ENCODE peak calls at places on chromosomes 4 and X, in four cellular contexts. L is uterus, Q is RWPE2, R is NB4. Z is an unnamed sample.

GRCh38 chr4:123826896-123827295 is 430.3 kb downstream of the SPRY1 start:
- DNase-seq in L (no peak), Q (no peak), R (no peak), Z (peak)

GRCh38 chr4:82591592-82591991 is 29.8 kb upstream of the TMEM150C start:
- DNase-seq in L (no peak), Q (no peak), R (no peak), Z (no peak)

GRCh38 chr4:97911236-97911906 is 231.9 kb downstream of the STPG2 start:
- DNase-seq in L (no peak), Q (peak), R (no peak), Z (no peak)

GRCh38 chr4:105624530-105624929 is 72.1 kb downstream of the ARHGEF38 start:
- DNase-seq in L (peak), Q (no peak), R (no peak), Z (peak)

GRCh38 chrX:9267415-9267814 is 197.4 kb upstream of the TBL1X start:
- DNase-seq in L (no peak), Q (no peak), R (no peak), Z (no peak)

GRCh38 chr4:95417531-95417930 is 131.2 kb downstream of the UNC5C start:
- DNase-seq in L (no peak), Q (no peak), R (no peak), Z (no peak)

GRCh38 chrX:107684956-107685385 is 56.7 kb downstream of the PRPS1 start:
- DNase-seq in L (peak), Q (peak), R (peak), Z (peak)

GRCh38 chrX:123361371-123361770 is 177.3 kb downstream of the GRIA3 start:
- DNase-seq in L (no peak), Q (no peak), R (no peak), Z (no peak)

GRCh38 chrX:23805379-23805778 is 22.4 kb downstream of the SAT1 start:
- DNase-seq in L (no peak), Q (no peak), R (no peak), Z (no peak)

GRCh38 chrX:137999542-137999941 is 433.6 kb downstream of the ZIC3 start:
- DNase-seq in L (no peak), Q (no peak), R (no peak), Z (no peak)

GRCh38 chrX:83004012-83004411 is 504.1 kb upstream of the POU3F4 start:
- DNase-seq in L (no peak), Q (no peak), R (no peak), Z (no peak)

DNA sequence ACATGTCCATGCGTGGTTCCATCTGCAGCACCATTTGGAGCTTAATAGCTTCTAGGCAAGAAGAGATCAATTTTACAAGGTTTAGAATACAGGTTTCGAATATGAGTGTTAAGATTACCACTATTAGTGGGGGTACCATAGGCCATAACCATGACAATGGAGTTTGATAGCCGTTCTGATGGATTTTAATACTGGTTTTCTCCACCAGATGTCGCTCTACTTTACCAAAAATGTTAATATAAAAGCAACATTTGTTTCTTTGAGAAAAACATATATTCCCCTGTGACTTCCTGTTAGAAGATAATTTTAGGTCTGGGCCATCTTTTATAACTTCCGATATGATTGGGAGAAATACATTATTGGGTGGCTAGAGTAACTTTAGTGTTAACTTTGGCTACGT is 499.7 kb upstream of the POU3F4 start:
- DNase-seq in L (no peak), Q (no peak), R (peak), Z (no peak)
- TF ChIP-seq CTCF in L (no peak), Q (peak), R (no peak), Z (peak)

GRCh38 chr4:127810551-127810950 is 28.4 kb downstream of the HSPA4L start:
- DNase-seq in L (no peak), Q (no peak), R (no peak), Z (no peak)

DNA sequence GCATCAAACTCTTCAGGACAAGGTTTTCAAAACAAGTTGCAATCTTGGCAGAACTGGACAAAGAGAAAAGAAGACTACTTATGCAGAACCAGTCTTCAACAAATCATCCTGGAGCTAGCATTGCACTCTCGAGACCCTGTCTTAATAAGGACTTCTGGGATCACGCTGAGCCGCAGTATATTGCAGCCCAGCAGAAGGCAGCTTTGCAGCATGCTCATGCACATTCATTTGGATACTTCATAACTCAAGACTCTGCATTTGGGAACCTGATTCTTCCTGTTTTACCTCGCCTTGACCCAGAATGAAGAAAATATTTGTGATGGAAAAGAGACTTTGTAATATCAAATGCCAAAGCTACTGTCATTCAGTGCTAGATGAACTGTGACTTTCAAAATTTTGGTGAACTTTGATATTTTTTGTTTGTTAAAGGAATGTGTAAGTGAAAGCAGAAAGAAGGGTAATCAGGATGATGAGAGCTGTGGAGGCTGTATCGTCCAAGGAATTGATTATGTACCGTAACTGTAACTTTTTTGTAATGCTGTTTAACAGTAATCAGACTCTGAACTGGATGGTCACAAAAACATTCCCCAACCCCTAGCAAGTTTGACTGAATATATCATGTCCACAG is 27.2 kb downstream of the HSPA4L start:
- DNase-seq in L (no peak), Q (no peak), R (peak), Z (no peak)
- TF ChIP-seq CTCF in L (no peak), Q (no peak), R (no peak), Z (no peak)

GRCh38 chrX:48606091-48606490 is 8.8 kb downstream of the WDR13 start:
- DNase-seq in L (no peak), Q (no peak), R (no peak), Z (no peak)
- TF ChIP-seq CTCF in L (no peak), Q (no peak), R (no peak), Z (no peak)

DNA sequence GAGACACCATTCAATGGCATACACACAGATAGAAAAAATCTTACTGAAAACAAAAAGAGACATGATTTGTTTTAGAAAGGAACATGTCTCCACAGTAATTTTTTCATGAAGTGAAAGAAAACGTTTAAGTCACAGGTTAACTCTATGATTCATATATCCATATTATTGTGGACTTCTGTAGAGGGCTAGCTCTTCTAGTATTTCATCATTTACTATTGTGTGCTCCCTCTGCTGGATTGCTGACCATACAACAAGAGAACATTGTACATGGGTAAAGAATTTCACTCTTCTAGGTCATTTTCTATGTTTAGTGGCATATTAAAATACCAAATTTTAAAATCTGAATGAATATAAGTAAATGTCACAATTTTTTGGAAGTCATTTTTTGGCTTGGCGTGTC is 91.8 kb upstream of the POU3F4 start:
- DNase-seq in L (no peak), Q (no peak), R (peak), Z (no peak)
- TF ChIP-seq CTCF in L (no peak), Q (peak), R (peak), Z (peak)

DNA sequence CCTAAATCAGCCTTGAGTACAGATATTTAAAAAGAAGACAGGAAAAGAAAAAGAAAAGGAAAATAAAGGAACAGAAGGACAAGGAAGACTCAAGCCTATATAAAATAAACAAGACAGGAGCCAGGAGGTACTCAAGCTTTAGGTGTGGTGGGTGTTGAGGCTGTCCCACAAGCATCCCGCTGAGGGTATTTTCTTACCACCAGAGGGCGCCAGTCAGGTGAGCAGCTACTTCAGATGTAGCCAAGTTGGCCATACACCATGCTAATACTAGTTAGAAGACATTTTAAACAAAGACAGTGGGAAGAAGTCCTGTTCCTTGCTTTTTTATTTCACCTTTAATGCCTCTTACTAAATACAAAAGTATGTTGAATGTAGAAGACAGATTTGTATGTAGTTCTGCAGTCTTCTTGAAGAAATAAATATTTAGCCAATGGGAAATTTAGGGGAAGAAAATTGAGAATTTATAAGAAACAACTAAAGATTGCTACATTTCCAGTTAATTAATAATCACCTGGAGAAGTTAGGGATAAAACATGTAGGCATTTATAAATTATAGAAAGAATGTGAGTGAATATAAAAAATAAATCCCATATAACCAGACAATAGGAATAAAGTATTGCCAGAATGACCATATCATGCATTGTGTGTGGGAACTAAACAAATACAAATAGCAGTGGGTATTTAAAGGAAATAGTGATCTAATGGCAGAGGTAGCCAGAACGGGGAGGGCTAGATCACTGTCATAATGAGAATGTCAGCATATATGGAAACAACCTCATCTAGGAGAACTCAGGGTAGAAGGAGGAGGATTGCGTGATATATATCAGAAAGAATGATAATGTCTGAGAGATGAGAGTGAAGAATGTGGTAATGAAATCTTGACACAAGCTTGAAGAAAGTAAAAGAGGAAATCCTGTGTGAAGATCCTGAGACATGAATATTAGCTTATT is 71.0 kb downstream of the MTHFD2L start:
- DNase-seq in L (peak), Q (no peak), R (peak), Z (peak)
- TF ChIP-seq CTCF in L (peak), Q (peak), R (peak), Z (peak)

GRCh38 chr4:70544279-70544870 is 26.0 kb downstream of the AMTN start:
- DNase-seq in L (no peak), Q (no peak), R (peak), Z (no peak)
- TF ChIP-seq CTCF in L (no peak), Q (peak), R (peak), Z (no peak)

GRCh38 chrX:43562372-43562771 is 93.7 kb upstream of the MAOA start:
- DNase-seq in L (no peak), Q (no peak), R (no peak), Z (no peak)

GRCh38 chrX:43559643-43560042 is 96.5 kb upstream of the MAOA start:
- DNase-seq in L (peak), Q (no peak), R (peak), Z (no peak)

GRCh38 chrX:43560247-43560946 is 95.7 kb upstream of the MAOA start:
- DNase-seq in L (no peak), Q (no peak), R (no peak), Z (no peak)

GRCh38 chrX:43566170-43566569 is 89.9 kb upstream of the MAOA start:
- DNase-seq in L (no peak), Q (no peak), R (no peak), Z (no peak)

DNA sequence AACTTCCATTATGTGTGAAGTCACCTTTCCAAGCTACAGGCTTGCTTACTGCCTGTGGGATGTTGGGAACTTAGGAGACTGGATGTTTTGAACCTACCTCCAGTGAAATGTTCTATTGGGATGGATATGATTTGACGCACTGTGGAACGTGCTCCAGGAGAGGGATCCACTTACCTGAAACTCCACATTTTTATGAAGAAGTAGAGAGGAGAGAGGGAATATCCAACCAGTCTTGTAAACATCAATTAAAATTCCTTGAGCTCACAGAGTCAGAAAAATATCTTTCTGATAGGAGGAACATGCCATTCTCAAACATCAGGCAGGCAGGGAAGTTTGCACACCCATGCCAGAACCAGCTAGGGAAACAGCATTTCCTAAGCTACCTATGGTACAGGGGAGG is 91.1 kb upstream of the MAOA start:
- DNase-seq in L (no peak), Q (no peak), R (no peak), Z (no peak)
- TF ChIP-seq CTCF in L (no peak), Q (no peak), R (no peak), Z (no peak)

Z was measured in psoas muscle.